ENCODE peak calls at places on chromosomes 5 and 9, in seven cellular contexts. G is NCI-H187, Q is M059J, B is HS-27A, U is cerebellar cortex, R is ascending aorta, L is RPMI7951. E is an unnamed sample.

GRCh38 chr9:4092793-4093709 is 206.8 kb downstream of the GLIS3 start:
- DNase-seq in G (no peak), Q (no peak), B (no peak), U (peak), R (no peak), L (no peak), E (no peak)

GRCh38 chr5:138843789-138844461 is 31.2 kb downstream of the LRRTM2 start:
- DNase-seq in G (no peak), Q (no peak), B (no peak), U (no peak), R (no peak), L (no peak), E (no peak)

GRCh38 chr9:127567898-127568617 is 44.0 kb upstream of the STXBP1 start:
- DNase-seq in G (no peak), Q (no peak), B (no peak), U (no peak), R (no peak), L (no peak), E (peak)

GRCh38 chr9:96674914-96675538 is 19.9 kb upstream of the PRXL2C start:
- DNase-seq in G (no peak), Q (peak), B (peak), U (no peak), R (no peak), L (peak), E (no peak)

GRCh38 chr9:86434039-86434726 is 80.0 kb upstream of the TUT7 start:
- DNase-seq in G (no peak), Q (peak), B (peak), U (peak), R (no peak), L (peak), E (peak)

GRCh38 chr9:93307468-93308157 is 123.7 kb downstream of the WNK2 start:
- DNase-seq in G (no peak), Q (no peak), B (no peak), U (no peak), R (no peak), L (no peak), E (no peak)

GRCh38 chr9:114409103-114409780 is 21.5 kb upstream of the AKNA start:
- DNase-seq in G (no peak), Q (peak), B (no peak), U (no peak), R (no peak), L (peak), E (no peak)

GRCh38 chr5:171585981-171586380 is 166.5 kb downstream of the FGF18 start:
- DNase-seq in G (no peak), Q (no peak), B (no peak), U (no peak), R (no peak), L (no peak), E (no peak)

GRCh38 chr9:77543131-77543822 is 104.8 kb downstream of the GNA14 start:
- DNase-seq in G (no peak), Q (no peak), B (no peak), U (no peak), R (no peak), L (no peak), E (no peak)

GRCh38 chr5:92222449-92222848 is 839.3 kb upstream of the ARRDC3 start:
- DNase-seq in G (no peak), Q (peak), B (no peak), U (peak), R (no peak), L (no peak), E (no peak)

GRCh38 chr5:67493676-67494075 is 297.1 kb upstream of the CD180 start:
- DNase-seq in G (peak), Q (peak), B (no peak), U (peak), R (no peak), L (peak), E (peak)

GRCh38 chr9:134005381-134005780 is 13.3 kb upstream of the VAV2 start:
- DNase-seq in G (no peak), Q (no peak), B (no peak), U (no peak), R (no peak), L (no peak), E (no peak)

GRCh38 chr5:15620501-15620900 is 120.5 kb downstream of the FBXL7 start:
- DNase-seq in G (no peak), Q (peak), B (peak), U (no peak), R (no peak), L (peak), E (no peak)

GRCh38 chr5:94433393-94434149 is 184.8 kb downstream of the KIAA0825 start:
- DNase-seq in G (no peak), Q (peak), B (no peak), U (no peak), R (no peak), L (no peak), E (no peak)

GRCh38 chr9:13845460-13845859 is 468.5 kb downstream of the NFIB start:
- DNase-seq in G (no peak), Q (peak), B (peak), U (no peak), R (no peak), L (peak), E (no peak)

GRCh38 chr5:89315194-89315593 is 432.2 kb upstream of the MEF2C start:
- DNase-seq in G (no peak), Q (peak), B (no peak), U (no peak), R (no peak), L (no peak), E (no peak)

GRCh38 chr5:134070648-134070978 is 43.9 kb upstream of the TCF7 start:
- DNase-seq in G (no peak), Q (no peak), B (no peak), U (no peak), R (no peak), L (no peak), E (no peak)

GRCh38 chr5:54669285-54669684 is 151.7 kb downstream of the SNX18 start:
- DNase-seq in G (no peak), Q (peak), B (no peak), U (no peak), R (no peak), L (peak), E (no peak)

GRCh38 chr5:151251001-151251551 is 1.9 kb upstream of the GM2A start:
- DNase-seq in G (no peak), Q (no peak), B (no peak), U (no peak), R (no peak), L (no peak), E (no peak)

GRCh38 chr9:3495850-3496249 is 30.0 kb downstream of the RFX3 start:
- DNase-seq in G (no peak), Q (no peak), B (no peak), U (no peak), R (no peak), L (no peak), E (no peak)

GRCh38 chr5:96293966-96294886 is 138.8 kb downstream of the PCSK1 start:
- DNase-seq in G (no peak), Q (no peak), B (no peak), U (no peak), R (no peak), L (no peak), E (no peak)

GRCh38 chr9:97985058-97985861 is 2.1 kb downstream of the ANP32B start:
- DNase-seq in G (no peak), Q (peak), B (no peak), U (no peak), R (no peak), L (peak), E (no peak)

GRCh38 chr5:82734291-82734690 is 342.9 kb downstream of the TMEM167A start:
- DNase-seq in G (no peak), Q (no peak), B (no peak), U (no peak), R (no peak), L (peak), E (no peak)

GRCh38 chr9:128416014-128416413 is 4.6 kb upstream of the CERCAM start:
- DNase-seq in G (no peak), Q (no peak), B (no peak), U (no peak), R (no peak), L (no peak), E (no peak)